ENCODE peak calls at places on chromosomes 5 and 9, in eight cellular contexts. Z is body of pancreas; S is neural crest cell; H is type B pancreatic cell; M is epithelial cell of proximal tubule; U is Peyer's patch; G is GM13977; N is activated CD8-positive, alpha-beta T cell treated with anti-CD3 and anti-CD28 coated beads for 36 hours. D is an unnamed sample.

GRCh38 chr5:14257995-14258403 is 114.9 kb downstream of the TRIO start:
- DNase-seq in Z (no peak), S (no peak), H (no peak), M (no peak), U (no peak), G (no peak), N (no peak), D (no peak)

GRCh38 chr5:107673106-107673367 is 2.3 kb upstream of the EFNA5 start:
- DNase-seq in Z (no peak), S (no peak), H (no peak), M (no peak), U (no peak), G (peak), N (no peak), D (no peak)

GRCh38 chr5:154593091-154593490 is 115.1 kb upstream of the HAND1 start:
- DNase-seq in Z (no peak), S (no peak), H (no peak), M (no peak), U (no peak), G (no peak), N (no peak), D (peak)

GRCh38 chr9:17694336-17694735 is 115.5 kb downstream of the SH3GL2 start:
- DNase-seq in Z (no peak), S (no peak), H (no peak), M (no peak), U (no peak), G (no peak), N (no peak), D (no peak)

GRCh38 chr9:71752928-71753327 is 15.4 kb downstream of the CEMIP2 start:
- DNase-seq in Z (no peak), S (no peak), H (no peak), M (no peak), U (no peak), G (no peak), N (no peak), D (no peak)

GRCh38 chr9:115739096-115739875 is 414.3 kb upstream of the PAPPA start:
- DNase-seq in Z (no peak), S (no peak), H (no peak), M (no peak), U (no peak), G (no peak), N (no peak), D (peak)

GRCh38 chr5:157611571-157612067 is 36.0 kb upstream of the ADAM19 start:
- DNase-seq in Z (no peak), S (no peak), H (no peak), M (no peak), U (no peak), G (peak), N (no peak), D (no peak)

GRCh38 chr5:108688487-108688886 is 59.2 kb upstream of the FER start:
- DNase-seq in Z (no peak), S (no peak), H (no peak), M (no peak), U (no peak), G (no peak), N (no peak), D (no peak)

GRCh38 chr9:126148523-126148870 is 178.1 kb upstream of the MVB12B start:
- DNase-seq in Z (no peak), S (no peak), H (peak), M (no peak), U (peak), G (no peak), N (no peak), D (no peak)

GRCh38 chr5:119070828-119071572 is at the start of gene DMXL1:
- DNase-seq in Z (peak), S (peak), H (peak), M (peak), U (peak), G (peak), N (peak), D (peak)

GRCh38 chr5:125785407-125785806 is 637.8 kb upstream of the GRAMD2B start:
- DNase-seq in Z (no peak), S (no peak), H (no peak), M (no peak), U (no peak), G (no peak), N (no peak), D (no peak)

GRCh38 chr9:106653111-106653697 is 209.8 kb upstream of the ZNF462 start:
- DNase-seq in Z (no peak), S (no peak), H (no peak), M (no peak), U (no peak), G (no peak), N (no peak), D (no peak)

GRCh38 chr9:113794721-113795120 is 81.4 kb upstream of the ZNF618 start:
- DNase-seq in Z (no peak), S (no peak), H (peak), M (no peak), U (no peak), G (no peak), N (no peak), D (no peak)

GRCh38 chr5:157912621-157913325 is 53.8 kb upstream of the CLINT1 start:
- DNase-seq in Z (no peak), S (no peak), H (peak), M (no peak), U (no peak), G (no peak), N (no peak), D (no peak)

GRCh38 chr5:6837519-6838110 is 124.4 kb downstream of the TENT4A start:
- DNase-seq in Z (no peak), S (peak), H (no peak), M (no peak), U (peak), G (no peak), N (peak), D (peak)

GRCh38 chr5:41707853-41708603 is 162.2 kb downstream of the OXCT1 start:
- DNase-seq in Z (no peak), S (no peak), H (no peak), M (peak), U (no peak), G (peak), N (no peak), D (peak)

GRCh38 chr5:55524816-55525215 is 9.9 kb downstream of the PLPP1 start:
- DNase-seq in Z (no peak), S (no peak), H (no peak), M (no peak), U (no peak), G (no peak), N (no peak), D (no peak)

GRCh38 chr9:115328677-115329076 is 210.7 kb upstream of the TNC start:
- DNase-seq in Z (no peak), S (no peak), H (no peak), M (no peak), U (no peak), G (no peak), N (no peak), D (no peak)

GRCh38 chr9:16519001-16519400 is 351.5 kb downstream of the BNC2 start:
- DNase-seq in Z (no peak), S (no peak), H (no peak), M (no peak), U (no peak), G (no peak), N (no peak), D (no peak)

GRCh38 chr5:173920024-173920753 is 32.0 kb downstream of the CPEB4 start:
- DNase-seq in Z (no peak), S (no peak), H (no peak), M (peak), U (no peak), G (no peak), N (no peak), D (no peak)

GRCh38 chr5:134526483-134527155 is 1.1 kb downstream of the JADE2 start:
- DNase-seq in Z (peak), S (peak), H (peak), M (no peak), U (peak), G (peak), N (peak), D (peak)

GRCh38 chr9:95852059-95853032 is 23.1 kb upstream of the ERCC6L2 start:
- DNase-seq in Z (no peak), S (no peak), H (no peak), M (peak), U (no peak), G (peak), N (peak), D (peak)

GRCh38 chr5:111478898-111479297 is 33.4 kb downstream of the STARD4 start:
- DNase-seq in Z (no peak), S (no peak), H (no peak), M (no peak), U (no peak), G (no peak), N (no peak), D (no peak)

GRCh38 chr5:158119852-158120708 is 261.1 kb upstream of the CLINT1 start:
- DNase-seq in Z (no peak), S (no peak), H (no peak), M (no peak), U (no peak), G (no peak), N (no peak), D (peak)

GRCh38 chr9:135448570-135449180 is 30.9 kb upstream of the PPP1R26 start:
- DNase-seq in Z (no peak), S (no peak), H (no peak), M (no peak), U (no peak), G (peak), N (no peak), D (no peak)

GRCh38 chr5:171577940-171578856 is 158.8 kb downstream of the FGF18 start:
- DNase-seq in Z (no peak), S (peak), H (peak), M (no peak), U (no peak), G (no peak), N (no peak), D (no peak)

GRCh38 chr9:68739631-68740174 is 34.7 kb downstream of the PIP5K1B start:
- DNase-seq in Z (peak), S (no peak), H (no peak), M (no peak), U (peak), G (no peak), N (no peak), D (no peak)

GRCh38 chr5:43017438-43017820 is 22.7 kb downstream of the ANXA2R start:
- DNase-seq in Z (no peak), S (no peak), H (no peak), M (no peak), U (no peak), G (no peak), N (peak), D (no peak)

GRCh38 chr5:64958757-64959391 is 190.1 kb downstream of the CWC27 start:
- DNase-seq in Z (no peak), S (no peak), H (no peak), M (no peak), U (no peak), G (no peak), N (no peak), D (peak)

GRCh38 chr9:87236546-87236945 is 261.1 kb upstream of the DAPK1 start:
- DNase-seq in Z (no peak), S (no peak), H (no peak), M (no peak), U (no peak), G (no peak), N (no peak), D (no peak)

GRCh38 chr9:87601175-87601574 is 103.5 kb downstream of the DAPK1 start:
- DNase-seq in Z (peak), S (no peak), H (no peak), M (no peak), U (peak), G (no peak), N (no peak), D (no peak)

GRCh38 chr9:935348-935965 is 41.0 kb upstream of the DMRT3 start:
- DNase-seq in Z (no peak), S (no peak), H (no peak), M (no peak), U (no peak), G (no peak), N (no peak), D (peak)

GRCh38 chr5:122492675-122493074 is 180.6 kb downstream of the SNCAIP start:
- DNase-seq in Z (no peak), S (no peak), H (no peak), M (no peak), U (no peak), G (peak), N (no peak), D (peak)
- TF ChIP-seq CTCF in Z (no peak), S (peak), H (peak), M (peak), U (no peak), G (peak), N (no peak), D (peak)

DNA sequence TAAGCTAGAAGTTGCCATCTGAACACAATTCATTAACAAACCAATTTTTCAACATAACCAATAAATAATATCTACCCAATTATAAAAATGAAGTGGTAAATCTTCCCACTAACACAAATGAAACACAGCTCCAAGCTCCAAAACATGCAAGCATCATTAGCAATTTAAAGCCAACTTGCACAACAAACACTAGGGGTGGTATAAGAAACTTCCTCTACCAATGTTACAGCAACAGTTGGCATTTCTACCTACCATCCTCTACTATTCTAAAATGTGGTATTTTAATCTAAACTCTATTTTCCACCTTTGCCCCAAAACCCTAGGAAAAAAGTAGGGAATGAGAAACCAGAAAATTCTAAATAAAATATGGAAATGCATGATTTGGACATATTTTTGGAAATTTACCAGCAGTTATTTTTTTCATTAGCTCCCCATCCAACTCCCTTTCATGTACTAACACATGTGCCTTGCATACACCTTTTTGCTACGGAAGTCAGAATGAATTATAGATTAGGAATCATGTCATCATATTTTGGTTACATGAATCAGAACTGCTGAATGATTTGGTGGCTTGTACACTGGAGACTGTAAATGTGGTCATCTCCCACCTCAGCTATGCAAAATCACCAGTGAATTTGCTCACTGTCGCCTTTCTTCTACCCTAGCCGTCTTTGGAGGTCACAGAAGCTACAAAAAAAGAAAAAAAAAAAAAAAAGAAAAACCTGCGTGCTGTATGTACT is 4.1 kb downstream of the NR6A1 start:
- DNase-seq in Z (no peak), S (no peak), H (no peak), M (no peak), U (no peak), G (no peak), N (no peak), D (no peak)
- TF ChIP-seq CTCF in Z (no peak), S (peak), H (peak), M (peak), U (no peak), G (peak), N (peak), D (peak)

GRCh38 chr5:175573493-175574269 is 84.2 kb upstream of the HRH2 start:
- DNase-seq in Z (no peak), S (no peak), H (no peak), M (no peak), U (no peak), G (no peak), N (no peak), D (no peak)

GRCh38 chr5:175576096-175576495 is 81.8 kb upstream of the HRH2 start:
- DNase-seq in Z (no peak), S (no peak), H (no peak), M (no peak), U (no peak), G (no peak), N (no peak), D (no peak)

GRCh38 chr5:175579742-175580432 is 78.0 kb upstream of the HRH2 start:
- DNase-seq in Z (no peak), S (no peak), H (no peak), M (no peak), U (no peak), G (no peak), N (no peak), D (no peak)

GRCh38 chr5:175575301-175575700 is 82.6 kb upstream of the HRH2 start:
- DNase-seq in Z (no peak), S (no peak), H (no peak), M (no peak), U (no peak), G (no peak), N (no peak), D (no peak)

GRCh38 chr5:175576591-175576990 is 81.3 kb upstream of the HRH2 start:
- DNase-seq in Z (no peak), S (no peak), H (no peak), M (no peak), U (no peak), G (no peak), N (no peak), D (no peak)
- TF ChIP-seq CTCF in Z (no peak), S (no peak), H (no peak), M (no peak), U (no peak), G (no peak), N (no peak), D (no peak)

GRCh38 chr5:62206150-62206829 is 99.7 kb upstream of the KIF2A start:
- DNase-seq in Z (no peak), S (no peak), H (no peak), M (no peak), U (no peak), G (no peak), N (no peak), D (peak)
- TF ChIP-seq CTCF in Z (no peak), S (no peak), H (no peak), M (peak), U (no peak), G (no peak), N (no peak), D (no peak)

D was measured in MCF 10A.